ENCODE peak calls at places on chromosomes 2 and 18, in seven cellular contexts. O, N, R, X, K, W and D are unnamed samples.

GRCh38 chr18:79570266-79571201 is 109.1 kb upstream of the CTDP1 start:
- DNase-seq in O (no peak), N (no peak), R (peak), X (no peak), K (no peak), W (no peak), D (peak)

GRCh38 chr2:13968811-13969210 is 663.7 kb upstream of the LRATD1 start:
- DNase-seq in O (peak), N (no peak), R (no peak), X (no peak), K (no peak), W (peak), D (no peak)

GRCh38 chr18:3162181-3162580 is 57.6 kb downstream of the MYOM1 start:
- DNase-seq in O (no peak), N (no peak), R (no peak), X (no peak), K (no peak), W (no peak), D (no peak)

GRCh38 chr2:193462411-193462810 is 1267.7 kb upstream of the TMEFF2 start:
- DNase-seq in O (no peak), N (no peak), R (no peak), X (no peak), K (no peak), W (peak), D (no peak)

GRCh38 chr2:85978883-85979780 is 90.3 kb upstream of the ST3GAL5 start:
- DNase-seq in O (no peak), N (no peak), R (no peak), X (no peak), K (no peak), W (no peak), D (no peak)

GRCh38 chr2:180110469-180110868 is 103.4 kb upstream of the CWC22 start:
- DNase-seq in O (no peak), N (no peak), R (no peak), X (no peak), K (no peak), W (no peak), D (no peak)

GRCh38 chr18:10705291-10705690 is 179.5 kb downstream of the NAPG start:
- DNase-seq in O (no peak), N (no peak), R (no peak), X (no peak), K (no peak), W (no peak), D (no peak)

GRCh38 chr2:144152817-144153271 is 367.1 kb downstream of the ZEB2 start:
- DNase-seq in O (no peak), N (no peak), R (no peak), X (no peak), K (no peak), W (peak), D (no peak)

GRCh38 chr2:133110201-133110600 is 440.2 kb upstream of the LYPD1 start:
- DNase-seq in O (no peak), N (no peak), R (no peak), X (no peak), K (no peak), W (no peak), D (no peak)

GRCh38 chr2:238720232-238720672 is 127.6 kb upstream of the TWIST2 start:
- DNase-seq in O (peak), N (no peak), R (no peak), X (no peak), K (peak), W (no peak), D (no peak)

GRCh38 chr2:1586946-1587840 is 157.1 kb downstream of the PXDN start:
- DNase-seq in O (no peak), N (no peak), R (no peak), X (no peak), K (no peak), W (no peak), D (no peak)

GRCh38 chr2:44130441-44130840 is 38.2 kb upstream of the PPM1B start:
- DNase-seq in O (no peak), N (no peak), R (no peak), X (no peak), K (no peak), W (no peak), D (peak)